ENCODE peak calls at places on chromosome 9, in seven cellular contexts. A, W, Z, K, Q, O and H are unnamed samples.

GRCh38 chr9:114177423-114178064 is 22.2 kb downstream of the COL27A1 start:
- DNase-seq in A (no peak), Z (no peak), W (no peak), O (peak), Q (peak), K (no peak), H (no peak)

GRCh38 chr9:69213647-69214046 is 39.6 kb downstream of the TJP2 start:
- DNase-seq in K (no peak), W (no peak), Q (no peak), A (no peak), Z (no peak), O (no peak), H (no peak)

GRCh38 chr9:107447834-107448233 is 41.7 kb downstream of the KLF4 start:
- DNase-seq in W (no peak), Q (no peak), Z (no peak), A (peak), K (no peak), O (no peak), H (no peak)

GRCh38 chr9:89745601-89746376 is 141.0 kb downstream of the GADD45G start:
- DNase-seq in O (no peak), A (no peak), Z (no peak), Q (no peak), K (peak), W (no peak), H (no peak)

GRCh38 chr9:121304707-121305106 is 36.7 kb downstream of the GSN start:
- DNase-seq in W (no peak), Q (no peak), K (no peak), Z (no peak), O (no peak), A (no peak), H (no peak)

GRCh38 chr9:6109986-6110385 is 94.6 kb upstream of the RANBP6 start:
- DNase-seq in Z (no peak), W (no peak), A (no peak), O (no peak), Q (no peak), K (no peak), H (no peak)

GRCh38 chr9:123658792-123659191 is 271.1 kb downstream of the DENND1A start:
- DNase-seq in O (no peak), Z (no peak), W (no peak), Q (no peak), K (no peak), A (no peak), H (no peak)

GRCh38 chr9:89701221-89701798 is 96.5 kb downstream of the GADD45G start:
- DNase-seq in O (no peak), A (no peak), Q (no peak), W (no peak), K (no peak), Z (no peak), H (peak)

GRCh38 chr9:73133921-73134407 is 17.7 kb upstream of the ANXA1 start:
- DNase-seq in K (no peak), W (peak), O (no peak), Q (peak), A (peak), Z (no peak), H (no peak)

GRCh38 chr9:122097679-122098315 is 4.7 kb upstream of the TTLL11 start:
- DNase-seq in A (no peak), O (no peak), Q (no peak), Z (no peak), K (no peak), W (no peak), H (no peak)

GRCh38 chr9:101512116-101512515 is 21.5 kb upstream of the RNF20 start:
- DNase-seq in Z (no peak), Q (no peak), K (no peak), O (no peak), A (no peak), W (no peak), H (no peak)

GRCh38 chr9:106872641-106873040 is 9.7 kb downstream of the ZNF462 start:
- DNase-seq in Q (no peak), Z (no peak), K (no peak), A (no peak), O (no peak), W (no peak), H (no peak)

GRCh38 chr9:16090907-16091629 is 538.2 kb downstream of the CCDC171 start:
- DNase-seq in A (no peak), O (peak), K (no peak), Q (no peak), W (no peak), Z (no peak), H (peak)

GRCh38 chr9:128391956-128392301 is 20.8 kb downstream of the URM1 start:
- DNase-seq in A (no peak), K (no peak), Q (no peak), O (no peak), Z (no peak), W (no peak), H (no peak)

GRCh38 chr9:80177949-80178480 is 606.2 kb downstream of the TLE4 start:
- DNase-seq in W (no peak), Z (no peak), O (peak), K (no peak), Q (no peak), A (no peak), H (no peak)

GRCh38 chr9:2199999-2200796 is 185.1 kb downstream of the SMARCA2 start:
- DNase-seq in A (no peak), K (no peak), O (no peak), W (no peak), Q (no peak), Z (no peak), H (peak)

GRCh38 chr9:115367321-115367720 is 249.4 kb upstream of the TNC start:
- DNase-seq in A (peak), W (no peak), Q (no peak), Z (no peak), O (peak), K (no peak), H (no peak)

GRCh38 chr9:90659626-90660364 is 17.2 kb upstream of the DIRAS2 start:
- DNase-seq in Z (no peak), W (no peak), A (peak), K (no peak), Q (no peak), O (peak), H (no peak)

GRCh38 chr9:37963936-37964739 is 60.2 kb upstream of the SLC25A51 start:
- DNase-seq in W (no peak), O (peak), Q (no peak), K (no peak), Z (no peak), A (no peak), H (no peak)

GRCh38 chr9:38047301-38048251 is 21.5 kb downstream of the SHB start:
- DNase-seq in K (no peak), Z (peak), Q (peak), A (peak), W (no peak), O (peak), H (peak)

GRCh38 chr9:65420771-65421170 is 135.8 kb upstream of the FOXD4L5 start:
- DNase-seq in O (no peak), W (no peak), A (no peak), K (no peak), Q (no peak), Z (no peak), H (no peak)

GRCh38 chr9:17859228-17859627 is 280.4 kb downstream of the SH3GL2 start:
- DNase-seq in K (no peak), O (no peak), Z (no peak), Q (no peak), W (no peak), A (no peak), H (no peak)

GRCh38 chr9:1875921-1876448 is 139.2 kb upstream of the SMARCA2 start:
- DNase-seq in W (peak), K (no peak), O (no peak), Z (no peak), A (no peak), Q (no peak), H (no peak)

GRCh38 chr9:711761-712523 is 129.6 kb upstream of the DMRT1 start:
- DNase-seq in Z (no peak), K (no peak), Q (no peak), W (no peak), O (no peak), A (no peak), H (no peak)
- H3K9ac ChIP-seq in Z (no peak), K (no peak), Q (no peak), W (no peak), O (no peak), A (no peak), H (no peak)

GRCh38 chr9:70564464-70565190 is 150.2 kb upstream of the KLF9 start:
- DNase-seq in O (no peak), Z (no peak), W (no peak), A (no peak), Q (no peak), K (no peak), H (no peak)
- H3K9ac ChIP-seq in O (peak), Z (no peak), W (peak), A (no peak), Q (no peak), K (no peak), H (no peak)

DNA sequence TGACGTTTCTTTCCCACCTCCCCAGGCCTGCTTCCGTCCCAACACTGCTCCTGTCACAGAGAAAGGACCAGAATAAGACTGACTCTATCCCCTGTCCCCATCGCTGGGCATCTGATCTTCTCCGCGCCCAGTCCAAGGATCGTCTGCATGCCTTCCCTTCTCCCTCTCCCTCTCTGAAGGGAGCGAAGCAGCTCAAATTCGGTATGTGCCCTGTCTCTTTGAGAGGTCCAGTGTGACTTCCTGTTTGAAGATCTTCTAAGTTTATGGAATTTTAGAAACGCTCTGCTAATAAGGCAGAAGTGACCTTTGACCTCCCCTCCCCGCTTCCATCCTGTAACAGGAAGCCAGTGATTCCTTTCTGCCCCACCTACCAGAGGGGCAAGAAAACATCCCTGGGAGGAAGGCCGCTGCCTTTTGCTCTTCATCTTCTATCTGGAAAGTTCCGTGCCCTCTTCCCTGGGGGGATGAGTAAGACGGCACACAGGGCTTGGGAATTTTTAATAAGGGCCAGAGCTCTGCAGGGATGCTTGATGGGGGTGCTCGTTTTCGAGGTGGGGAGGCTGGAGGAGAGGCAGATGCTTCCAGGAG is 40.7 kb upstream of the RNU6ATAC start:
- DNase-seq in Z (no peak), A (no peak), K (no peak), W (no peak), Q (no peak), O (no peak), H (no peak)
- H3K9ac ChIP-seq in Z (no peak), A (no peak), K (no peak), W (no peak), Q (no peak), O (peak), H (no peak)

DNA sequence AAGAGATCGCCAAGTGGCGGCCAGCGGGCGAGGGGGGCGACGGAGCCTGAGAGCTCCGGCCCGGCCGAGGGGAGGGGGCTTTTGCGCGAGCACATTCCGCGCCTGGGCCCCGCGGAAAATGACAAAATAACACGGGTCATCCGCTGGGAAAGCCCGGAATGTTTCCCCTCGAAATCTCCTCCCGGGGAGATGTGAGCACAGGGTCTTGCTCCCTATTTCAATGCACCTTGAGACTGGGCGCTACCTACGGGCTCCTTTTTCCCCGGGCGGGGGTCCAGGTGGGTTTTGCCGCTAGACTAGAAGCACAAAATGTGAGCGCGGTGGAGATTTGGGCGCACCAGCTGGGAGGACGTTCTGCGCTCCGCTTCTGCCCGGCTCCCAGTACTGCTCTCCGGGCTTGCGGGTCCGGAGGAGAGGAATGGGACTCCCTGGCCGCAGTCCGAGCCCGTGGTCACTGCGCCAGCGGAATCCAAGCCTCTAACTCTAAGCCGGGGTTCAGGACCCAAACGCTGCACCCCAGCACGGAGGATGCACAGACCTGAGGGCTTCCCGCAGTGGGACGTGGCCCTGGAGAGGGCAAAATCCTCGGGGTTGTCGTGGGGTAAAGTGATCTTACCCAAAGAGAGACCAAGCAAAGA is 2.8 kb upstream of the PRDM12 start:
- DNase-seq in O (no peak), K (peak), A (no peak), W (no peak), Q (no peak), Z (no peak), H (peak)
- H3K9ac ChIP-seq in O (no peak), K (no peak), A (no peak), W (no peak), Q (no peak), Z (no peak), H (no peak)

GRCh38 chr9:26974927-26975326 is 18.7 kb downstream of the IFT74 start:
- DNase-seq in K (no peak), Z (no peak), O (no peak), W (no peak), Q (no peak), A (no peak), H (peak)

GRCh38 chr9:26973989-26974388 is 17.8 kb downstream of the IFT74 start:
- DNase-seq in A (no peak), K (no peak), W (no peak), Q (no peak), Z (no peak), O (no peak), H (no peak)

GRCh38 chr9:26971721-26972120 is 15.5 kb downstream of the IFT74 start:
- DNase-seq in O (no peak), Q (no peak), W (no peak), K (no peak), A (no peak), Z (no peak), H (no peak)

GRCh38 chr9:26975728-26976707 is 19.8 kb downstream of the IFT74 start:
- DNase-seq in O (peak), Z (peak), A (peak), W (no peak), K (peak), Q (peak), H (peak)
- H3K9ac ChIP-seq in O (no peak), Z (no peak), A (no peak), W (no peak), K (no peak), Q (no peak), H (no peak)

DNA sequence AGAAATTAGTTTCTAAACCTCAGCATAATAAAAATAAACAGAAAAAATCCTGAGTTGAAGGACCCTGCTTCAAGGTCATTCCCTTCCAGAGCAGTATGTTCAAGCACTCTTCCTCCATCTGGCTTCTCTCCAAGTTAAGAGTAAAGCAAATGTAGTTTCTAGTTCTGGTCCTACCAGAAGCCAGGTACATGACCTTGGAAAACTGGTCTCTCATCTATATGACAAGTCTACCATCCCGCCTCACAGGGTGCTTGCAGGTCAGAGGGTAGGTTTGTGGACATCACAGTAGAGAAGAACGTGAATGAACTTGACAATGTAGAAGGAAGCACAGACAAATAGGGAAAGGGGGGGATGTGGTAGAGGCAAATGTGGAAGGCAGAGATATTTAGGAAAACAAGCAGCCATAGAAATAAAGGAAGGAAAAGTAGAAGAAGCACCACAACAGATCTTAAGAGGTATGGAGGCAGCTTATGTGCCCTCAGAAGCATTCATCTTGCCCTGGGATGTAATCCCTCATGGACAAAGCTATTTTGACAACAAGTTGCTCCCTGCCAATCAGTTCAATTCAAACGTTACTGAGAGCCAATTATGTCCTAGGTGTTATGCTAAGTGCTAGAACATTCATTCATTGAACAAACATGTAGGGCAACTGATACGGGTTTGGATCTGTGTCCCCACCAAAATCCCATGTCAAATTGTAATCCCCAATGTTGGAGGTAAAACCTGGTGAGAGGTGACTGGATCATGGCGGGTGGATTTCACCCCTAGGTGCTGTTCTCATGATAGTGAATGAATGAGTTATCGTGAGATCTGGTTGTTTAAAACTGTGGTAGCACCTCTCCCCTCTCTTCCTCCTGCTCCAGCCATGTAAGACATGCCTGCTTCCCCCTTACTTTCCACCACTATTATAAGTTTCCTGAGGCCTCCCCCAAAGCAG is 23.7 kb upstream of the CTNNAL1 start:
- DNase-seq in O (peak), W (no peak), Q (no peak), K (no peak), Z (no peak), A (no peak), H (no peak)
- H3K9ac ChIP-seq in O (no peak), W (no peak), Q (no peak), K (no peak), Z (peak), A (no peak), H (no peak)

DNA sequence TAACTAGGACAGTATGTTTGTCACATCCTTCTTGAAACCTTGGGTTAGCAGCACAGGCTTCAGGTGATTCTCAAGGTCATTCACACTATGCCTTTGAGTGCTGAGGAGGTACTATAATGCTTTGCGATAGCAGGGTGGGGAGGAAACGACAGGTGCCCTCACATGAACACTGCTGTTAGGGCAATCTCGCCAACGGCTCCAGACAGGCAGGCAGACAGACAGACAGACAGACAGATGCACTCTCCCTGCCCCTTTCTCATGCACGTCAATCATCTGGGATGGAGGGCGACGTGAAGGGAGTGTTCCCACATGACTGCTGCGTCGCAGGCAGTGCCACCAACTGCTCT is 82.9 kb downstream of the RAPGEF1 start:
- DNase-seq in O (no peak), Z (no peak), A (no peak), W (peak), Q (no peak), K (no peak), H (no peak)
- H3K9ac ChIP-seq in O (no peak), Z (no peak), A (no peak), W (peak), Q (no peak), K (no peak), H (no peak)